ENCODE peak calls at places on chromosomes 16 and 17, in four cellular contexts. T is WTC11, F is K562, M is HepG2. X is an unnamed sample.

GRCh38 chr16:82609140-82609539 is 17.6 kb upstream of the CDH13 start:
- DNase-seq in M (no peak), F (no peak), T (no peak), X (no peak)

GRCh38 chr16:87864331-87864989 is 4.8 kb downstream of the SLC7A5 start:
- DNase-seq in T (no peak), M (no peak), F (no peak), X (no peak)

GRCh38 chr17:17840751-17841591 is 4.2 kb upstream of the SREBF1 start:
- DNase-seq in F (no peak), M (peak), T (no peak), X (no peak)

GRCh38 chr16:70713342-70713741 is 27.5 kb upstream of the MTSS2 start:
- DNase-seq in F (no peak), T (no peak), M (no peak), X (no peak)

GRCh38 chr17:47741109-47741792 is 8.2 kb downstream of the TBX21 start:
- DNase-seq in F (peak), T (no peak), M (no peak), X (no peak)

GRCh38 chr17:41738077-41738800 is 3.8 kb upstream of the HAP1 start:
- DNase-seq in M (peak), F (peak), T (peak), X (peak)

GRCh38 chr17:47990962-47991731 is 20.2 kb downstream of the CDK5RAP3 start:
- DNase-seq in F (no peak), T (no peak), M (no peak), X (no peak)

GRCh38 chr16:89383095-89384003 is 107.0 kb downstream of the ANKRD11 start:
- DNase-seq in F (peak), T (peak), M (peak), X (peak)

GRCh38 chr17:65184235-65184959 is 47.2 kb downstream of the RGS9 start:
- DNase-seq in M (no peak), T (no peak), F (no peak), X (no peak)

GRCh38 chr17:30323262-30323894 is 10.5 kb downstream of the TMIGD1 start:
- DNase-seq in M (no peak), T (no peak), F (no peak), X (no peak)

GRCh38 chr17:2264023-2264860 is 39.3 kb downstream of the SMG6 start:
- DNase-seq in M (no peak), F (no peak), T (no peak), X (no peak)

GRCh38 chr17:37678036-37678435 is 34.8 kb upstream of the DDX52 start:
- DNase-seq in T (no peak), M (no peak), F (no peak), X (no peak)

GRCh38 chr17:49471089-49471683 is 23.9 kb upstream of the NGFR start:
- DNase-seq in T (no peak), M (peak), F (no peak), X (no peak)

GRCh38 chr16:82192665-82193064 is 22.6 kb upstream of the MPHOSPH6 start:
- DNase-seq in M (no peak), F (no peak), T (no peak), X (no peak)

GRCh38 chr16:30829130-30830071 is 42.4 kb upstream of the ZNF629 start:
- DNase-seq in F (no peak), M (peak), T (no peak), X (no peak)

GRCh38 chr17:47199627-47200324 is 9.4 kb upstream of the MYL4 start:
- DNase-seq in T (no peak), F (no peak), M (no peak), X (no peak)

GRCh38 chr17:31596382-31597323 is 205.2 kb downstream of the RAB11FIP4 start:
- DNase-seq in M (peak), T (no peak), F (no peak), X (no peak)

GRCh38 chr16:80682435-80683070 is 121.8 kb downstream of the CDYL2 start:
- DNase-seq in M (no peak), F (no peak), T (no peak), X (no peak)

GRCh38 chr17:29526322-29526721 is 40.5 kb downstream of the ABHD15 start:
- DNase-seq in F (no peak), T (no peak), M (no peak), X (no peak)

GRCh38 chr16:77943770-77944169 is 78.6 kb upstream of the CLEC3A start:
- DNase-seq in M (no peak), F (no peak), T (no peak), X (no peak)

GRCh38 chr16:57532251-57532625 is 4.1 kb downstream of the CCDC102A start:
- DNase-seq in T (peak), M (no peak), F (no peak), X (peak)

GRCh38 chr17:28338056-28338768 is 2.7 kb downstream of the TNFAIP1 start:
- DNase-seq in M (no peak), F (no peak), T (no peak), X (no peak)

GRCh38 chr17:77315551-77316190 is 174.9 kb downstream of the SEC14L1 start:
- DNase-seq in T (no peak), F (no peak), M (no peak), X (no peak)

GRCh38 chr17:57097832-57098421 is 12.9 kb downstream of the AKAP1 start:
- DNase-seq in F (no peak), M (no peak), T (no peak), X (no peak)

GRCh38 chr17:66200685-66201092 is 8.8 kb upstream of the CEP112 start:
- DNase-seq in F (peak), M (peak), T (peak), X (peak)

GRCh38 chr16:46857261-46857962 is 26.4 kb upstream of the C16orf87 start:
- DNase-seq in T (no peak), F (peak), M (peak), X (peak)

GRCh38 chr16:48862087-48862532 is 252.1 kb upstream of the N4BP1 start:
- DNase-seq in F (no peak), T (peak), M (no peak), X (no peak)

GRCh38 chr17:12648498-12648897 is 17.2 kb upstream of the MYOCD start:
- DNase-seq in M (no peak), T (no peak), F (no peak), X (no peak)

GRCh38 chr16:78244131-78244899 is 144.9 kb downstream of the WWOX start:
- DNase-seq in M (no peak), T (no peak), F (no peak), X (no peak)

GRCh38 chr16:49515016-49515415 is 141.4 kb downstream of the C16orf78 start:
- DNase-seq in T (no peak), M (no peak), F (no peak), X (no peak)

GRCh38 chr17:1462164-1463112 is 6.4 kb upstream of the CRK start:
- DNase-seq in F (no peak), M (no peak), T (no peak), X (no peak)

GRCh38 chr17:46832945-46833839 is 14.7 kb upstream of the WNT3 start:
- DNase-seq in F (no peak), M (peak), T (no peak), X (no peak)

GRCh38 chr17:21286771-21287702 is 2.5 kb downstream of the MAP2K3 start:
- DNase-seq in T (no peak), M (peak), F (no peak), X (no peak)

GRCh38 chr16:57061084-57061905 is 31.1 kb upstream of the CPNE2 start:
- DNase-seq in F (no peak), T (no peak), M (peak), X (no peak)

GRCh38 chr17:80539022-80539421 is 5.6 kb upstream of the RPTOR start:
- DNase-seq in F (peak), T (no peak), M (no peak), X (no peak)

GRCh38 chr16:24045641-24046040 is 209.9 kb downstream of the PRKCB start:
- DNase-seq in F (no peak), T (peak), M (no peak), X (peak)

GRCh38 chr17:60902399-60902798 is 224.7 kb downstream of the BCAS3 start:
- DNase-seq in T (no peak), F (no peak), M (no peak), X (no peak)

GRCh38 chr17:1959871-1960569 is 65.1 kb downstream of the RTN4RL1 start:
- DNase-seq in T (no peak), F (no peak), M (no peak), X (no peak)

GRCh38 chr16:21194771-21195301 is 16.5 kb downstream of the ZP2 start:
- DNase-seq in T (no peak), F (no peak), M (no peak), X (no peak)

GRCh38 chr16:12059216-12059769 is 82.8 kb downstream of the SNX29 start:
- DNase-seq in F (no peak), T (no peak), M (peak), X (no peak)

DNA sequence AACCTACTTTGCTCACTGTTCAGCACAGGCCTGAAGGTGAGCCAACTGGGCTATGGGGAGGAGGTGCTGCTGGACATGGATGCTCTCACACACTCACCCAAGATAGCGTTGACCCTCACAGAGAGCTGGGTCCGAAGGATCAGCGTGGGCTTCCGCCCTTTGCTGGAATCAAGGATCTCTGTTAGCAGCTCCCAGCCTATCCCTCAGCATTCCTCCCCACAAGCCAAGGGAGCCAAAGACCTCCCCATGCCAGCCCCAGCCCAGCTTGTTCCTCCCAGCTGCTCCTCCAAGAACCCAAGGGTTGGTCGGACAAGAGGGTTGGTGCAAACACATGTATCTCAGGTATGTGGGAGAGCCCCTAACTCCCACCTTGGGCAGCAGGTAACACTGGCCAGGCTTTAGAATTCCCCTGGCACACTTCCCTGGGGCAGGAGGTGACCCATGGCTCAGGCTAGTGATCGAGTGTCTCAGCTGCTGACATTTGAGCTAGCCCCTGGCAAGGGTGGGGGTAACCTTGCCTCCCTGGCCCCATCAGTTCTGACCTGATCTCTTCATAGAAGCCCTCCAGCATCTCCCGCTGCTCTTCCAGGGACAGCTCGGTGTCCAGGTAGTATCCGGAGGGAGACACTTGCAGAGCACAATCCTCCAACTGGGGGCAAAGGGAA is 8.3 kb downstream of the FHOD1 start:
- DNase-seq in F (no peak), T (no peak), M (no peak), X (no peak)
- TF ChIP-seq ELF4 in F (no peak), T (no peak), M (no peak), X (no peak)

DNA sequence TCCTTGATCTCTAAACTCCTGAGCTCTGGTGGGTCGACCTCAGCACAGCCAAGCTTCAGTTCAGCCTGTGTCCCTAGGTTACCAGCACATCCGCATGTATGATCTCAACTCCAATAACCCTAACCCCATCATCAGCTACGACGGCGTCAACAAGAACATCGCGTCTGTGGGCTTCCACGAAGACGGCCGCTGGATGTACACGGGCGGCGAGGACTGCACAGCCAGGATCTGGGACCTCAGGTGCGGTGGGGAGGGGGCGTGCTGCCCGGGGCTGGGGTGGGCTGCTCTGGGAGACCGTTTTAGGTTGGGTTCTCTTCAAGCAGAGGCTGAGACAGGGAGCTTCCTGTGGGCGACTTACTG is 1.1 kb downstream of the MLST8 start:
- DNase-seq in F (no peak), T (no peak), M (no peak), X (no peak)
- TF ChIP-seq ELF4 in F (no peak), T (no peak), M (no peak), X (no peak)

DNA sequence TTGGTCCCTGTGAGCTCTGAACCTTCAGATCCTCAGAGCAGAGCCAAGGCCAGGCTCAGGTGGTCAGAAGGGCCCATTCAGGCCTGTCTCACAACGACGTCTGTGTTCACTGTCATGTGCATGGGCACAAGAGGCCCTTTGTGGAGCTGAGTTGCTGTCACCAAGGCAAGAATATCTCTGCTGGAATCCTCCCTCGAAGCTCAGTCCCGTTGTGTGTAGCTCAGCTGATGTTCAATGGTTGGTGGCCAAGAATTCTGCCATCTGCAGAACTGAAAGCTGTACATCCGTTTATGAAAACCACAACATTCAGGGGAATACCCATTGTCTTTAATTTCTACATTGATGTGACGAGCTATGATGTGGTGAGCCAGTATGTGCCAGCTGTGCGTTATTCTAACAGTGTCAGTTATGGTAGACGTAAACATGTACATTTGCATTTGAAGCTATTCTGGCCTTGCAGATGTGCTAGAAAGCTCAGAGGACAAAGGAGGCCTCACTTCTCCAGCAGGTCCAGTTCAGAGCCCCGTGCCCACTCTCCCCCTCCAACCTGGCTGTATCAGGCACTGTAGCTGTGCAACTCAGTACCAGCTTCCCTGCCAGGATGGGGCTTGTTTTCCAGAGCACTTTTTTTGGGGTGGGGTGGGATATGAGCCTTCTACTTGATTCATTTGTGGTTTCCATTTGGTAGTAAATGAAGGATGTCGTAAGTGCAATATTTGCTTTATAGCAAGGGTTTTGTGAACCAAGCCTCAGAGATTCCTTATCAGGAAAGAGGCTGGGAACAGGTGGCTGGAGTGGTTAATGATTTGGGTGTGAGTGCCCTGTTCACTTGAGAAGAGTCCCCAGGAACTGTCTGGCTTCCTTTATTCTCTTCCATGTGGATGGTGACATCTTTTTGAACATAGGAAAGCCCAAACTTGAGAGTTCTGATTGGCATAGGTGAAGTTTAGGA is 56.1 kb downstream of the B9D1 start:
- DNase-seq in T (no peak), F (peak), M (peak), X (no peak)
- TF ChIP-seq ELF4 in T (no peak), F (no peak), M (no peak), X (no peak)

DNA sequence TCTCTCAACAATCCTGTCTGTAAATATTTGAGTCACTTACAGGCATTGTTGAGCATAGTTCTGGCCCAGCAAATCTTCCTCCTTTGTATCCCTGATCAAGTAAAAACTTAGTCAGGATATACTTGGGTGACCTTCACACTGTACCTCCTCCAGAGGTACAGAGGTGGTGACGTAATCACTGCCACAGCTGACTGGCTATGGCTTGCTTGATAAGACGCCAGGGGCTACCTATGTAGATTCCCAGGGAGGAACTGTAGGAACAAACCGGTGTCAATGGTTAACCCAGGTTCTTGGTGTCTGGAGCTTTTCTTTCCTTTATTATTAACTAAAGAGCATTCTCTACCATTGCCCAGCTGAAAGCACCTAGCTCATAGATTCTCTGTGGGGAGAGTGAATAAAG is at the start of gene KCNJ16:
- DNase-seq in T (no peak), F (no peak), M (no peak), X (no peak)
- TF ChIP-seq ELF4 in T (no peak), F (no peak), M (no peak), X (no peak)

GRCh38 chr17:13777003-13777402 is 175.3 kb upstream of the HS3ST3A1 start:
- DNase-seq in T (no peak), M (no peak), F (no peak), X (no peak)
- TF ChIP-seq ELF4 in T (no peak), M (no peak), F (no peak), X (no peak)

GRCh38 chr16:66120656-66121055 is 245.8 kb upstream of the CDH5 start:
- DNase-seq in F (no peak), T (no peak), M (no peak), X (no peak)
- TF ChIP-seq ELF4 in F (no peak), T (no peak), M (no peak), X (no peak)

GRCh38 chr17:79468183-79468944 is 142.5 kb downstream of the RBFOX3 start:
- DNase-seq in F (no peak), M (no peak), T (no peak), X (no peak)
- TF ChIP-seq ELF4 in F (no peak), M (no peak), T (no peak), X (no peak)

GRCh38 chr16:2512920-2513404 is 790 bp upstream of the ATP6V0C start:
- DNase-seq in T (peak), M (no peak), F (peak), X (no peak)
- TF ChIP-seq ELF4 in T (no peak), M (no peak), F (no peak), X (no peak)

GRCh38 chr16:9112844-9113186 is 21.4 kb downstream of the HAPSTR1 start:
- DNase-seq in M (no peak), T (no peak), F (no peak), X (no peak)

GRCh38 chr16:9114112-9114511 is 22.7 kb downstream of the HAPSTR1 start:
- DNase-seq in M (no peak), F (no peak), T (no peak), X (no peak)

GRCh38 chr16:9112166-9112843 is 20.9 kb downstream of the HAPSTR1 start:
- DNase-seq in M (peak), T (no peak), F (no peak), X (no peak)

GRCh38 chr16:9114842-9115241 is 23.4 kb downstream of the HAPSTR1 start:
- DNase-seq in M (no peak), T (no peak), F (no peak), X (no peak)

DNA sequence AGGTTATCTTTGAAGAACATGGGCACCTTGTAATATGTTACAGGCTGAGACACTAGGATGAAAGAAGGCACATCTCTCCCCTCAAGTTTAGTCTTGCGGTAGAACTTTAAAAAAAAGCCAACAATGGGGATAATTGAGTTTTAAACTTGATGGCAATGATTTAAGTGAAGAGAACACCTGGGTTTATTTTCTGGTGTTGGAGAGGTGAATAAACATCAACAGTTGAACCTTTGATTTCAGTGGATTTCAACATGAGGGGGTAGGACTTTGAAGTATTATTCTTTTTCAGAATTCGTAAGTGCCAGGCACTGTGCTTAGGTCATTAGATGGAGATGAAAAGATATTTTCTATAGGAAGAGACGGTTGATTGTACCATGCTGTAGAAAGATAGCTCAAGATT is 22.3 kb downstream of the HAPSTR1 start:
- DNase-seq in F (no peak), M (no peak), T (no peak), X (no peak)
- TF ChIP-seq ELF4 in F (no peak), M (no peak), T (no peak), X (no peak)